ENCODE peak calls at places on chromosomes 11 and 22, in six cellular contexts. U is K562, X is tibial nerve, V is lower lobe of right lung, R is left ventricle myocardium inferior, L is heart left ventricle. P is an unnamed sample. For H3K4me1, the result is how much of the 10 kb centered on the place peaks cover.

GRCh38 chr22:23383491-23384450 is 196.3 kb downstream of the IGLL1 start:
- DNase-seq in U (no peak), X (no peak), V (no peak), R (no peak), L (no peak), P (peak)

GRCh38 chr11:133026952-133027351 is 505.3 kb downstream of the OPCML start:
- DNase-seq in U (no peak), X (no peak), V (no peak), R (no peak), L (no peak), P (no peak)

GRCh38 chr11:26331911-26332571 is at the start of gene ANO3:
- DNase-seq in U (peak), X (no peak), V (peak), R (peak), L (peak), P (peak)

GRCh38 chr11:44116433-44116832 is 21.0 kb downstream of the EXT2 start:
- DNase-seq in U (no peak), X (no peak), V (no peak), R (no peak), L (no peak), P (no peak)

GRCh38 chr11:121928597-121929580 is 187.1 kb downstream of the BLID start:
- DNase-seq in U (no peak), X (no peak), V (no peak), R (no peak), L (no peak), P (no peak)

GRCh38 chr11:69533296-69534165 is 52.1 kb downstream of the LINC01488 start:
- DNase-seq in U (no peak), X (no peak), V (peak), R (no peak), L (no peak), P (peak)

GRCh38 chr11:63274776-63275175 is 31.4 kb upstream of the SLC22A25 start:
- DNase-seq in U (peak), X (no peak), V (no peak), R (no peak), L (no peak), P (no peak)

GRCh38 chr11:77517753-77518152 is 43.9 kb upstream of the PAK1 start:
- DNase-seq in U (no peak), X (no peak), V (no peak), R (no peak), L (no peak), P (no peak)

GRCh38 chr11:106424111-106424510 is 346.6 kb downstream of the AASDHPPT start:
- DNase-seq in U (no peak), X (no peak), V (no peak), R (no peak), L (no peak), P (no peak)

GRCh38 chr22:36619797-36620390 is 83.7 kb downstream of the CACNG2 start:
- DNase-seq in U (no peak), X (no peak), V (no peak), R (no peak), L (no peak), P (no peak)

GRCh38 chr11:101523193-101523592 is 60.6 kb downstream of the TRPC6 start:
- DNase-seq in U (no peak), X (no peak), V (no peak), R (no peak), L (no peak), P (no peak)

GRCh38 chr11:86099727-86100320 is 30.9 kb upstream of the PICALM start:
- DNase-seq in U (no peak), X (no peak), V (no peak), R (no peak), L (no peak), P (no peak)

GRCh38 chr22:28316014-28316413 is 363.6 kb downstream of the TTC28 start:
- DNase-seq in U (peak), X (no peak), V (no peak), R (no peak), L (no peak), P (no peak)

GRCh38 chr22:31080848-31081649 is at the start of gene SMTN:
- DNase-seq in U (peak), X (peak), V (peak), R (peak), L (peak), P (peak)

GRCh38 chr22:42648368-42649260 is 578 bp downstream of the CYB5R3 start:
- DNase-seq in U (no peak), X (no peak), V (peak), R (peak), L (peak), P (peak)

GRCh38 chr22:39415506-39415905 is 15.9 kb downstream of the TAB1 start:
- DNase-seq in U (no peak), X (no peak), V (no peak), R (peak), L (peak), P (no peak)

GRCh38 chr11:13184295-13184794 is 93.2 kb upstream of the BMAL1 start:
- DNase-seq in U (no peak), X (no peak), V (no peak), R (no peak), L (no peak), P (no peak)

GRCh38 chr22:28021116-28021997 is 102.3 kb upstream of the PITPNB start:
- DNase-seq in U (no peak), X (no peak), V (no peak), R (peak), L (peak), P (peak)

GRCh38 chr11:110287537-110287936 is 8.9 kb downstream of the RDX start:
- DNase-seq in U (no peak), X (no peak), V (no peak), R (no peak), L (no peak), P (no peak)

GRCh38 chr22:27317156-27317555 is 484.4 kb downstream of the MN1 start:
- DNase-seq in U (no peak), X (no peak), V (no peak), R (no peak), L (no peak), P (no peak)

GRCh38 chr11:35131094-35131493 is 7.9 kb upstream of the CD44 start:
- DNase-seq in U (no peak), X (no peak), V (no peak), R (no peak), L (no peak), P (no peak)

GRCh38 chr22:35540600-35541253 is at the start of gene RASD2:
- DNase-seq in U (no peak), X (no peak), V (no peak), R (peak), L (peak), P (no peak)

GRCh38 chr11:38648597-38648996 is 2050.6 kb upstream of the RAG2 start:
- DNase-seq in U (no peak), X (no peak), V (no peak), R (no peak), L (no peak), P (no peak)

GRCh38 chr22:19722175-19722914 is 994 bp upstream of the GP1BB start:
- DNase-seq in U (peak), X (no peak), V (no peak), R (no peak), L (peak), P (no peak)

GRCh38 chr22:44795701-44796630 is 43.6 kb downstream of the ARHGAP8 start:
- DNase-seq in U (no peak), X (no peak), V (no peak), R (no peak), L (no peak), P (no peak)

GRCh38 chr11:36394056-36394455 is 98.0 kb downstream of the PRR5L start:
- DNase-seq in U (no peak), X (no peak), V (no peak), R (no peak), L (no peak), P (no peak)

GRCh38 chr22:20509344-20510047 is 2.1 kb downstream of the MED15 start:
- DNase-seq in U (peak), X (peak), V (peak), R (peak), L (peak), P (no peak)

DNA sequence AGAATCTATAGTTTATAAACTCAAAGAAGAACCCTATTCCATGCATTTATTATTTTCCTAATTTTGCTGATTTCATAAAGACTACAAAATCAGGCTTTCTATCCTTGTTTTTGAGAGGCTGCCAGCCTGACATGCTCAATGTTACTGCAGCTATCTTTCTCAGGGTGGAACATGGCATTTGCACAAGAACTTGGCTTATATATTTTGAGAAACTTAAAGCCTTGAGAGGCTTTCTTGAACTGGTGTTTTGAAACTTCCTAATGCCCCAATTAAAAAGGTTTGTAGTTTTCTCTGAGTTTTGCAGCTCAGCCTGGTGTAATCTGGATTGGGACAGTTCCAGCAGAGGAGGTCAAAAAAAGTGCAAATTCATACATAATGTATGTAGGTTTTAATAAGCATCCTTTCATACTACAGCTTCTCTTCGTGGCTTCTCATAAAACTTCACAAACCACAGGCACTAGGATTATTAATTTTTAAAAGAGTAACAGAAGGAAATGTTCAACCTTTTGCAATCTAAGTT is 223.4 kb downstream of the FAM76B start:
- DNase-seq in U (no peak), X (no peak), V (no peak), R (no peak), L (no peak), P (no peak)
- H3K4me1 ChIP-seq in U (under half), X (under half), V (under half), R (under half), L (under half), P (under half)

DNA sequence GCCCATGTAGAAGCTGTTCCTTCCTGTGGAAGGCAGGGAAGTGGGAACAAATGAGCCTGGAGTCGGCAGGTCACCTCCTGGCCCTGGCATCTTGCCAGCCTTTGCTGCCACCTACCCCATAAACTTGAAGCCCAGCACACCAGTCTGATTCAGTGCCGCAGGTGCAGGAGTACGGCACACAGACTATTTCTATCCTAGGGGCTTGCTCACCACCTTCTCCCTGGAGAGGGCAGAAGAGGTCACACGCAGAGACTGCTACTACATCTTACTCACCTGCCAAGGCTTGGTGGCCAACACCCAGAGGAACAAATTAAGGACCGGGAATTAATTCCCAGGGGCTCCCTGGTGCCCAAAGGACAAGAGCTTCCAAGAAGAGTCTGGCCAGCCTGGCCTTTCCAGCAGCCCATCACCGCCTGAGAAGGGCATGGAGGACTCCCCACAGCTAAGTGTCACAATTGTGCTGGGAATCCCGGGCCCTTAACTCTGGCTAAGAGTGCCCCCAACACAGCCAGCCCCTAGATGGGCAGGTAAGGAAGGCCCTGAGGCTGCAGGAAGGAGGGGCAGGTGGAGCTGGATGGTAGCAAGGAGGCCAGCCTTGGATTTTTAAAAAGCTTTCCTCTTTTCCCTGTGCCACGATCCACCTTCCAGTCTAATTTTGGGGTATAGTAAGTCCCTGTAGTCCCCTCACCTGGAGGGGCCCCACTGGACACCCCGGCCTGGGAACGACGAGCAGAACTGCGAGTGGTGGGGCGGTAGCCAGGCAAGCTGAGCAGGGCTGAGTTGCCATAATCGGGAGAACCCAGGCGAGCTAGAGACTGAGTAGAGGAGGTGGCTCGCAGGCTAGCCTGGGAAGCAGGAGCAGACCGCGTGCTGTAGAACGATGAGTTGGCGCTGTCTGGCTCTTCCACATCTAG is 6.9 kb downstream of the IL18BP start:
- DNase-seq in U (no peak), X (no peak), V (no peak), R (no peak), L (no peak), P (peak)
- H3K27ac ChIP-seq in U (no peak), X (no peak), V (no peak), R (peak), L (no peak), P (no peak)

GRCh38 chr11:33454264-33454663 is 197.1 kb downstream of the HIPK3 start:
- DNase-seq in U (no peak), X (no peak), V (no peak), R (no peak), L (no peak), P (no peak)

GRCh38 chr11:33461319-33461718 is 204.1 kb downstream of the HIPK3 start:
- DNase-seq in U (no peak), X (no peak), V (no peak), R (no peak), L (no peak), P (no peak)

GRCh38 chr11:33455827-33456226 is 198.6 kb downstream of the HIPK3 start:
- DNase-seq in U (no peak), X (no peak), V (no peak), R (no peak), L (no peak), P (no peak)

GRCh38 chr11:33461726-33462125 is 204.5 kb downstream of the HIPK3 start:
- DNase-seq in U (no peak), X (no peak), V (no peak), R (no peak), L (no peak), P (no peak)

GRCh38 chr11:33457948-33458347 is 200.8 kb downstream of the HIPK3 start:
- DNase-seq in U (no peak), X (no peak), V (no peak), R (no peak), L (no peak), P (no peak)
- TF ChIP-seq CTCF in U (no peak), X (no peak), V (no peak), R (no peak), L (no peak), P (no peak)

DNA sequence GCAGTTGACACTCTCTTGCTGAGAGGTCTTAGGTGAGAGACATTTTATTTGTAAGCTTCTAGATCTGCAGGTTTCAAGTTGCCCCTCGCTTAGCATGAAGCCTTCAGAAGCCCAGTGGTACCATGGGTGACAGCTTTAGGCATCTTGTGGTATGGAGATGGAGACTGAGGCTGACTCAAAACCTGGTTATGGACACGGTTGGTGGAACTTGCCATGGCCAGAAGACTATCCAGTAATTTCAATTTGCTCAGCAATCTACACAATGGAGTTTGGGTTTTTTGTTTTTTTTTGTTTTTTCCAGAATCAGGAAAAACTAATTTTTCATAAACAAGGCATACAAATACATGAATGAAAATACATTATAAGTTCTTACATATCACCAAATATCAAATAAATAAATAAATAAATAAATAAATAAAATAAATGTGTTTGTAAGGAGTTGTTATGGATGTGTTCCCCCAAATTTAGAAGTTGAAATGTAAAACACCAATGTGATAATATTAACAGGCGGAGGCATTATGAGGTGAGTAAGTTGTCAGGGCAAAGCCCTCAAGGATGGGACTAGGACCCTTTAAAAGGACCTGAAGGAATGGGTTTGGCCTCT is 22.6 kb downstream of the ETS1 start:
- DNase-seq in U (no peak), X (no peak), V (no peak), R (no peak), L (no peak), P (no peak)
- H3K4me1 ChIP-seq in U (under half), X (under half), V (under half), R (half or more), L (half or more), P (under half)

P was measured in upper lobe of right lung.